ENCODE peak calls at places on chromosome 11, in four cellular contexts. K is NAMALWA; H is stimulated activated CD4-positive, alpha-beta T cell treated with anti-CD3 and anti-CD28 coated beads, Interleukin-12 subunit alpha, Interleukin-12 subunit beta, amount 100 ng/mL, for 24 hours; Z is globus pallidus. T is an unnamed sample.

GRCh38 chr11:1361882-1362281 is 27.9 kb upstream of the BRSK2 start:
- DNase-seq in K (no peak), H (no peak), Z (no peak), T (no peak)

GRCh38 chr11:8408151-8408930 is 144.7 kb upstream of the LMO1 start:
- DNase-seq in K (no peak), H (no peak), Z (peak), T (no peak)

GRCh38 chr11:34027516-34028406 is 23.8 kb upstream of the CAPRIN1 start:
- DNase-seq in K (no peak), H (no peak), Z (no peak), T (no peak)

GRCh38 chr11:61602775-61603569 is 22.1 kb upstream of the SYT7 start:
- DNase-seq in K (no peak), H (no peak), Z (no peak), T (peak)

GRCh38 chr11:111378773-111379499 is at the start of gene POU2AF1:
- DNase-seq in K (peak), H (peak), Z (no peak), T (no peak)

GRCh38 chr11:643849-644738 is 7.0 kb downstream of the DRD4 start:
- DNase-seq in K (no peak), H (no peak), Z (no peak), T (no peak)

GRCh38 chr11:62195945-62196344 is 5.9 kb downstream of the SCGB1D1 start:
- DNase-seq in K (no peak), H (no peak), Z (no peak), T (no peak)

GRCh38 chr11:120832609-120833221 is 191.2 kb upstream of the TBCEL start:
- DNase-seq in K (no peak), H (no peak), Z (peak), T (peak)

GRCh38 chr11:26778000-26778757 is 56.3 kb upstream of the SLC5A12 start:
- DNase-seq in K (peak), H (no peak), Z (no peak), T (no peak)

GRCh38 chr11:98227266-98227665 is 793.5 kb upstream of the CNTN5 start:
- DNase-seq in K (no peak), H (no peak), Z (no peak), T (no peak)

T was measured in posterior cingulate gyrus.